ENCODE peak calls at places on chromosomes 2 and 18, in seven cellular contexts. L is neural progenitor cell, B is A549, Z is colonic mucosa, K is thoracic aorta, Y is brain microvascular endothelial cell, W is BJ. H is an unnamed sample.

GRCh38 chr2:29050591-29050990 is 23.7 kb downstream of the PCARE start:
- DNase-seq in L (no peak), Y (no peak), Z (no peak), K (no peak), B (no peak), W (no peak), H (no peak)

GRCh38 chr2:101329026-101329425 is 20.5 kb upstream of the RNF149 start:
- DNase-seq in Z (no peak), L (no peak), W (no peak), K (no peak), Y (no peak), B (no peak), H (no peak)

GRCh38 chr2:199042660-199043379 is 414.9 kb downstream of the SATB2 start:
- DNase-seq in Y (no peak), K (no peak), W (no peak), B (no peak), L (no peak), Z (no peak), H (no peak)

GRCh38 chr2:65227035-65227470 is 578 bp upstream of the ACTR2 start:
- DNase-seq in W (no peak), K (no peak), B (no peak), Y (no peak), L (no peak), Z (no peak), H (no peak)

GRCh38 chr18:11500153-11501122 is 109.0 kb upstream of the SLC35G4 start:
- DNase-seq in Z (no peak), W (peak), Y (peak), L (no peak), B (peak), K (no peak), H (no peak)

GRCh38 chr2:48397846-48398245 is 132.1 kb upstream of the STON1 start:
- DNase-seq in K (no peak), W (no peak), B (no peak), L (peak), Y (no peak), Z (no peak), H (no peak)

GRCh38 chr2:235521844-235522243 is 28.0 kb downstream of the AGAP1 start:
- DNase-seq in Z (no peak), W (no peak), B (no peak), Y (no peak), L (no peak), K (no peak), H (no peak)

GRCh38 chr2:53740170-53740569 is 27.4 kb upstream of the CHAC2 start:
- DNase-seq in K (no peak), B (no peak), Y (no peak), W (no peak), L (peak), Z (no peak), H (no peak)

GRCh38 chr2:234814366-234814765 is 137.5 kb upstream of the SH3BP4 start:
- DNase-seq in Y (no peak), L (no peak), W (no peak), Z (no peak), B (no peak), K (no peak), H (no peak)

GRCh38 chr2:8494589-8494988 is 187.3 kb upstream of the ID2 start:
- DNase-seq in K (no peak), Z (peak), Y (no peak), B (no peak), L (no peak), W (no peak), H (no peak)

GRCh38 chr2:67036446-67036845 is 360.7 kb upstream of the ETAA1 start:
- DNase-seq in Y (no peak), B (no peak), L (no peak), K (no peak), Z (no peak), W (no peak), H (no peak)

GRCh38 chr18:48836806-48837615 is 113.8 kb downstream of the SMAD7 start:
- DNase-seq in Z (no peak), Y (no peak), W (no peak), K (no peak), B (no peak), L (no peak), H (no peak)

GRCh38 chr18:78659748-78660147 is 319.9 kb upstream of the SALL3 start:
- DNase-seq in B (no peak), Y (no peak), Z (no peak), W (no peak), L (peak), K (no peak), H (no peak)

GRCh38 chr2:134936691-134937090 is 18.1 kb downstream of the CCNT2 start:
- DNase-seq in Z (no peak), L (no peak), K (no peak), B (no peak), W (no peak), Y (no peak), H (no peak)

GRCh38 chr2:96116424-96116878 is at the start of gene ADRA2B:
- DNase-seq in Y (no peak), K (no peak), W (no peak), Z (peak), B (peak), L (peak), H (no peak)

GRCh38 chr18:41113885-41114482 is 841.0 kb upstream of the PIK3C3 start:
- DNase-seq in Y (peak), L (no peak), K (no peak), W (no peak), B (no peak), Z (no peak), H (no peak)

GRCh38 chr18:32360682-32361345 is 109.9 kb downstream of the GAREM1 start:
- DNase-seq in Y (no peak), Z (no peak), L (no peak), W (no peak), K (no peak), B (no peak), H (no peak)

GRCh38 chr2:36238126-36238525 is 117.5 kb upstream of the CRIM1 start:
- DNase-seq in L (no peak), B (no peak), W (peak), Z (no peak), K (no peak), Y (no peak), H (no peak)

GRCh38 chr2:11621465-11621864 is 48.5 kb downstream of the NTSR2 start:
- DNase-seq in L (no peak), Y (no peak), W (no peak), K (no peak), B (no peak), Z (no peak), H (no peak)

GRCh38 chr2:132522901-132523300 is 106.3 kb downstream of the GPR39 start:
- DNase-seq in B (no peak), Z (no peak), K (no peak), W (no peak), L (no peak), Y (no peak), H (no peak)

GRCh38 chr2:99936065-99936464 is 206.3 kb downstream of the AFF3 start:
- DNase-seq in Z (no peak), W (no peak), K (no peak), L (peak), B (no peak), Y (no peak), H (no peak)

GRCh38 chr2:108184421-108184820 is 55.3 kb upstream of the SULT1C3 start:
- DNase-seq in W (no peak), K (no peak), L (peak), B (no peak), Y (peak), Z (no peak), H (no peak)

GRCh38 chr18:41155025-41155424 is 800.0 kb upstream of the PIK3C3 start:
- DNase-seq in Z (no peak), W (no peak), K (no peak), Y (no peak), B (no peak), L (peak), H (no peak)

GRCh38 chr2:239545741-239546392 is 145.0 kb upstream of the HDAC4 start:
- DNase-seq in Y (no peak), W (no peak), K (no peak), L (no peak), B (no peak), Z (no peak), H (no peak)

GRCh38 chr2:127422631-127423475 is 4.6 kb downstream of the PROC start:
- DNase-seq in Z (peak), Y (no peak), W (no peak), B (no peak), L (peak), K (no peak), H (peak)

GRCh38 chr2:234308814-234309195 is 188.1 kb downstream of the ARL4C start:
- DNase-seq in Z (peak), Y (peak), K (no peak), W (no peak), B (peak), L (no peak), H (peak)

GRCh38 chr2:238910751-238911351 is 63.0 kb downstream of the TWIST2 start:
- DNase-seq in K (no peak), B (no peak), L (no peak), Y (no peak), W (no peak), Z (no peak), H (peak)

GRCh38 chr18:2316686-2317308 is 254.5 kb downstream of the METTL4 start:
- DNase-seq in L (no peak), Y (no peak), W (no peak), K (no peak), B (no peak), Z (no peak), H (no peak)

GRCh38 chr18:32355896-32356295 is 114.8 kb downstream of the GAREM1 start:
- DNase-seq in L (no peak), W (peak), Y (no peak), K (no peak), B (no peak), Z (no peak), H (no peak)

GRCh38 chr2:231373184-231373583 is 22.3 kb upstream of the B3GNT7 start:
- DNase-seq in Z (no peak), B (no peak), L (no peak), W (no peak), Y (no peak), K (no peak), H (no peak)

GRCh38 chr2:15560404-15560987 is 638 bp downstream of the NBAS start:
- DNase-seq in Z (peak), W (no peak), K (no peak), B (peak), L (peak), Y (peak), H (no peak)

GRCh38 chr2:108377815-108378630 is at the start of gene SULT1C4:
- DNase-seq in W (no peak), Z (no peak), K (no peak), B (no peak), Y (peak), L (peak), H (no peak)

GRCh38 chr2:150376627-150377335 is 110.7 kb downstream of the RND3 start:
- DNase-seq in Z (no peak), B (no peak), L (peak), K (no peak), W (no peak), Y (peak), H (no peak)

GRCh38 chr18:37322497-37323035 is 243.0 kb downstream of the CELF4 start:
- DNase-seq in K (no peak), B (peak), Z (peak), L (peak), W (no peak), Y (peak), H (no peak)

GRCh38 chr2:23359631-23360567 is 25.1 kb upstream of the KLHL29 start:
- DNase-seq in K (no peak), Z (no peak), Y (no peak), L (no peak), B (no peak), W (no peak), H (peak)

GRCh38 chr18:57428221-57429150 is 6.7 kb upstream of the ONECUT2 start:
- DNase-seq in W (no peak), K (no peak), Y (no peak), L (peak), B (no peak), Z (no peak), H (no peak)
- H3K4me3 ChIP-seq in W (no peak), K (peak), Y (no peak), L (peak), B (no peak), Z (peak), H (no peak)

GRCh38 chr2:166900700-166901099 is 12.4 kb downstream of the XIRP2 start:
- DNase-seq in L (peak), W (no peak), B (no peak), Z (no peak), Y (peak), K (no peak), H (no peak)
- TF ChIP-seq CTCF in L (peak), W (peak), B (no peak), Z (no peak), Y (peak), K (no peak), H (no peak)

GRCh38 chr2:172082944-172083718 is 2.2 kb upstream of the DLX1 start:
- DNase-seq in L (peak), K (no peak), W (no peak), B (no peak), Y (no peak), Z (no peak), H (no peak)

GRCh38 chr2:172084734-172085459 is 410 bp upstream of the DLX1 start:
- DNase-seq in Y (peak), Z (peak), L (peak), K (no peak), B (peak), W (peak), H (peak)

GRCh38 chr2:172085460-172086159 is at the start of gene DLX1:
- DNase-seq in B (peak), L (peak), Y (no peak), Z (peak), W (no peak), K (no peak), H (no peak)

GRCh38 chr2:172083725-172084483 is 1.4 kb upstream of the DLX1 start:
- DNase-seq in Y (no peak), L (peak), W (no peak), B (no peak), Z (no peak), K (no peak), H (no peak)

DNA sequence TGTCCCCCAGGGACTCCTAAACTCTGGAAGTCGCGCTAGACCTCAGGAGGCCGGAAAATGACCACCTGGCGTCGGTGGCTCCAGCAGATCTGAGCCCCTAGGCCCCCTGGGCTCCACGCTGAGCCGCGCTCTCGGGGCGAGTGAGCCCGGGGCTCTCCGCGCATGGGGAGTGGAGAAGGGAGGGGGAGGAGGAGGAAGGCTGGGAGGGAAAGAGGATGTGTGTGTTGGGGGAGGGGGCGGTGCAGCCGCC is 898 bp upstream of the DLX1 start:
- DNase-seq in L (no peak), W (no peak), K (no peak), B (no peak), Z (no peak), Y (no peak), H (no peak)
- H3K4me3 ChIP-seq in L (peak), W (peak), K (peak), B (peak), Z (peak), Y (peak), H (no peak)

GRCh38 chr2:13201924-13202323 is 485.2 kb downstream of the TRIB2 start:
- DNase-seq in W (no peak), Y (peak), Z (no peak), K (no peak), B (no peak), L (no peak), H (no peak)
- TF ChIP-seq CTCF in W (no peak), Y (peak), Z (no peak), K (no peak), B (no peak), L (no peak), H (no peak)

GRCh38 chr2:193187816-193188215 is 993.1 kb upstream of the TMEFF2 start:
- DNase-seq in Y (no peak), W (no peak), L (no peak), B (no peak), K (no peak), Z (no peak), H (no peak)
- H3K4me3 ChIP-seq in Y (no peak), W (no peak), L (no peak), B (peak), K (peak), Z (no peak), H (no peak)

GRCh38 chr2:241595600-241596140 is 37.1 kb downstream of the BOK start:
- DNase-seq in Z (no peak), L (peak), K (no peak), B (peak), Y (no peak), W (no peak), H (no peak)
- TF ChIP-seq CTCF in Z (no peak), L (peak), K (no peak), B (no peak), Y (peak), W (peak), H (no peak)

GRCh38 chr2:118834901-118835738 is 12.3 kb downstream of the EN1 start:
- DNase-seq in Y (no peak), W (no peak), Z (no peak), K (no peak), L (peak), B (no peak), H (no peak)

GRCh38 chr2:118837067-118837466 is 10.4 kb downstream of the EN1 start:
- DNase-seq in K (no peak), B (no peak), Y (no peak), L (no peak), W (no peak), Z (no peak), H (peak)

GRCh38 chr2:118836411-118836930 is 11.0 kb downstream of the EN1 start:
- DNase-seq in W (no peak), B (no peak), Z (no peak), K (no peak), Y (no peak), L (no peak), H (peak)

GRCh38 chr2:118834440-118834810 is 13.0 kb downstream of the EN1 start:
- DNase-seq in Z (no peak), W (no peak), K (no peak), Y (no peak), B (no peak), L (peak), H (no peak)

GRCh38 chr2:118835739-118836410 is 11.6 kb downstream of the EN1 start:
- DNase-seq in Y (no peak), W (no peak), Z (no peak), K (no peak), B (peak), L (peak), H (peak)
- H3K4me3 ChIP-seq in Y (peak), W (peak), Z (peak), K (peak), B (peak), L (peak), H (peak)